ENCODE peak calls at places on chromosome 2, in six cellular contexts. W, I, B, O, P and F are unnamed samples.

GRCh38 chr2:164785447-164785846 is 56.2 kb downstream of the COBLL1 start:
- DNase-seq in I (no peak), P (no peak), O (no peak), W (no peak), B (no peak), F (no peak)

GRCh38 chr2:40896358-40896757 is 444.5 kb upstream of the SLC8A1 start:
- DNase-seq in B (no peak), I (no peak), P (peak), O (no peak), W (no peak), F (no peak)

GRCh38 chr2:72780483-72780882 is 45.4 kb downstream of the EXOC6B start:
- DNase-seq in P (no peak), I (no peak), B (no peak), W (peak), O (peak), F (no peak)

GRCh38 chr2:151437630-151438029 is 27.9 kb downstream of the RIF1 start:
- DNase-seq in W (peak), B (peak), P (peak), I (peak), O (peak), F (peak)

GRCh38 chr2:24334245-24334633 is 26.1 kb downstream of the ITSN2 start:
- DNase-seq in W (peak), P (no peak), I (no peak), B (no peak), O (no peak), F (no peak)

GRCh38 chr2:172775319-172775718 is 39.7 kb downstream of the RAPGEF4 start:
- DNase-seq in B (no peak), W (no peak), O (no peak), I (no peak), P (no peak), F (no peak)

GRCh38 chr2:219273887-219274391 is 5.2 kb upstream of the DNAJB2 start:
- DNase-seq in O (no peak), B (no peak), I (peak), P (no peak), W (peak), F (no peak)

GRCh38 chr2:5725794-5726463 is 33.7 kb downstream of the SOX11 start:
- DNase-seq in W (no peak), P (no peak), B (peak), O (no peak), I (no peak), F (no peak)

GRCh38 chr2:217367464-217367863 is 507.6 kb upstream of the TNP1 start:
- DNase-seq in O (no peak), P (no peak), W (peak), I (no peak), B (no peak), F (no peak)

GRCh38 chr2:4930704-4931103 is 761.5 kb upstream of the SOX11 start:
- DNase-seq in I (no peak), W (no peak), B (no peak), P (peak), O (no peak), F (no peak)

GRCh38 chr2:159010340-159010739 is 41.9 kb downstream of the TANC1 start:
- DNase-seq in O (peak), W (peak), B (no peak), I (no peak), P (peak), F (no peak)

GRCh38 chr2:44684559-44684958 is 256.9 kb upstream of the SIX3 start:
- DNase-seq in I (no peak), W (no peak), B (no peak), P (no peak), O (no peak), F (no peak)

GRCh38 chr2:197369946-197370325 is 59.4 kb upstream of the ANKRD44 start:
- DNase-seq in O (no peak), W (no peak), P (no peak), B (no peak), I (no peak), F (no peak)

GRCh38 chr2:234502919-234503285 is 6.0 kb upstream of the ARL4C start:
- DNase-seq in O (no peak), B (no peak), W (no peak), P (no peak), I (no peak), F (no peak)

GRCh38 chr2:102149644-102150455 is 7.3 kb downstream of the IL1R1 start:
- DNase-seq in P (no peak), I (no peak), B (no peak), O (no peak), W (no peak), F (no peak)

GRCh38 chr2:70141754-70142589 is 48.8 kb downstream of the C2orf42 start:
- DNase-seq in W (no peak), I (peak), O (no peak), B (peak), P (peak), F (no peak)

GRCh38 chr2:148487439-148487838 is 157.1 kb upstream of the EPC2 start:
- DNase-seq in I (no peak), B (no peak), O (no peak), W (no peak), P (no peak), F (no peak)

GRCh38 chr2:163252199-163252598 is 413.6 kb upstream of the KCNH7 start:
- DNase-seq in B (no peak), O (no peak), W (peak), I (no peak), P (no peak), F (no peak)

GRCh38 chr2:241391892-241392665 is 36.0 kb downstream of the FARP2 start:
- DNase-seq in O (peak), W (peak), B (peak), P (peak), I (peak), F (peak)

GRCh38 chr2:110157153-110157793 is 41.7 kb upstream of the MALL start:
- DNase-seq in P (peak), O (peak), B (peak), W (peak), I (peak), F (peak)

GRCh38 chr2:23445450-23445868 is 60.5 kb downstream of the KLHL29 start:
- DNase-seq in I (no peak), B (no peak), P (no peak), W (peak), O (no peak), F (no peak)

GRCh38 chr2:152564754-152565551 is 152.3 kb downstream of the PRPF40A start:
- DNase-seq in B (no peak), P (no peak), O (no peak), W (peak), I (no peak), F (peak)

GRCh38 chr2:133817680-133818566 is 249.7 kb upstream of the NCKAP5 start:
- DNase-seq in W (peak), I (peak), B (no peak), P (peak), O (peak), F (no peak)

GRCh38 chr2:164574931-164575330 is 46.4 kb downstream of the GRB14 start:
- DNase-seq in P (no peak), W (no peak), B (no peak), O (no peak), I (no peak), F (no peak)

GRCh38 chr2:232502513-232502900 is 14.9 kb upstream of the ECEL1 start:
- DNase-seq in B (no peak), I (no peak), O (no peak), P (no peak), W (no peak), F (no peak)

GRCh38 chr2:215410932-215411285 is 25.0 kb downstream of the FN1 start:
- DNase-seq in I (peak), O (no peak), P (no peak), W (peak), B (no peak), F (no peak)

GRCh38 chr2:157246212-157247067 is 11.1 kb upstream of the GALNT5 start:
- DNase-seq in B (peak), P (no peak), I (peak), O (peak), W (peak), F (no peak)
- TF ChIP-seq EZH2phosphoT487 in B (no peak), P (no peak), I (no peak), O (no peak), W (no peak), F (no peak)

DNA sequence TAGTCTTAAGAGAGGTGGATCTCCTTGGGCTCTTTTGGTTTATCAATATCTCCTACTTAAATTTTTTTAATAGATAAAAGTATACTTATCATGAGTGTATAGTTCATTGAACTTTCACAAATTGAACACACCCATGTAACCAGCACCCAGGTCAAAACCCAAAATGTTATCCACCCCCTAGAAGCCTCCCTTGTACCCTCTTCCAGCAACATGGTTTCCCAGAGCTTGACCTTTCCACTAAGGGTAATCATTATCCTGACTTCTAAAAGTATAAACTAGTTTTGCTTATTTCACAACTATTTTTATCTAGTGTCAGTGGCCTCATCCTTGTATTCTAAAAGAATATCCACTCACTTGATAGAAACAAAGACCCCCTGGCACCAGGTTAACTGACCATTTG is 106.8 kb downstream of the MDH1 start:
- DNase-seq in P (no peak), W (no peak), O (no peak), I (no peak), B (no peak), F (no peak)
- TF ChIP-seq CTCF in P (no peak), W (no peak), O (no peak), I (no peak), B (no peak), F (no peak)

GRCh38 chr2:74658516-74658915 is 4.5 kb downstream of the SEMA4F start:
- DNase-seq in B (no peak), I (no peak), W (peak), P (no peak), O (no peak), F (no peak)

GRCh38 chr2:74659462-74659861 is 5.4 kb downstream of the SEMA4F start:
- DNase-seq in O (no peak), B (no peak), P (no peak), I (no peak), W (no peak), F (no peak)

GRCh38 chr2:74655579-74655978 is 1.5 kb downstream of the SEMA4F start:
- DNase-seq in P (no peak), W (no peak), B (no peak), I (no peak), O (no peak), F (no peak)

GRCh38 chr2:74653589-74653984 is 460 bp upstream of the SEMA4F start:
- DNase-seq in B (no peak), I (no peak), O (no peak), W (no peak), P (peak), F (no peak)

DNA sequence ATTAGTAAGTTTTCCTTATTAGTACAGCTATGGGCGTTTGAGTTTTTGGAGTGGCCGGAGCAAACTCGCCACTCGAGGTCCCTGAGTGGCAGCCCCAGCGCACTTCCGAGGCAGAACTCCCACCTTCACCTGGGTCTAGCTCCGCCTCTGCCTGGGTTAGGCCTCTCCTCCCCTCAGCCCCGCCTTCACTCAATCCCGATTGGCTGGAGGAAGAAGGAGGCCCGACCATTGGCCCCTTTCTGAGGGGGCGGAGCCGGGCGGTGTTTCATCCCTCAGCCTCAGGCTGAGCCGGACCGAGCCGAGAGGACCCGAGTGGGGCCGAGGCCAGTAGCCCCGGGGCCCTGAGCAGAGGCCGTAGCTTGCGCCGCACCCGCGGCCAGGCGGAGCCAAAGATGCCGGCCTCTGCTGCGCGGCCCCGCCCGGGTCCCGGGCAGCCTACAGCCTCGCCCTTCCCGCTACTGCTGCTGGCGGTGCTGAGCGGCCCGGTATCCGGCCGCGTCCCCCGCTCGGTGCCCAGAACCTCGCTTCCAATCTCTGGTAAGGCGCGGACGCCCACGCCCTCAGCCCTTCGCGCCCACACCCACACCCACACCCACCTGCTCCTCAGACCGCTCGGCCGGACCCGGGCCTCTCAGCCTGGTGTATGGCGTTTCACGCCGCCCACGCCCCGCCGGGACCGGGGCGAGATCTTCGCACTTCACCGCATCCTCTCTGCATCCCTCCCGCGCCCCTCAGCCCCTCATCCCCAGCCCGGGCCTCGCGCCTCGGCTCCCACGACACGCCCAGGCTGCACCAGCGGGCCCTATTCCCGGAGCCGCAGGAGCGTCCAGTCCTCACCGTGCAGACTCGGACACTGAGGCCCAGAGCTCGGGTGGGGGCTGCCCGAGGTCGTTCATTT is at the start of gene SEMA4F:
- DNase-seq in I (peak), P (peak), W (peak), B (peak), O (peak), F (peak)
- TF ChIP-seq EZH2phosphoT487 in I (no peak), P (no peak), W (no peak), B (peak), O (no peak), F (no peak)

DNA sequence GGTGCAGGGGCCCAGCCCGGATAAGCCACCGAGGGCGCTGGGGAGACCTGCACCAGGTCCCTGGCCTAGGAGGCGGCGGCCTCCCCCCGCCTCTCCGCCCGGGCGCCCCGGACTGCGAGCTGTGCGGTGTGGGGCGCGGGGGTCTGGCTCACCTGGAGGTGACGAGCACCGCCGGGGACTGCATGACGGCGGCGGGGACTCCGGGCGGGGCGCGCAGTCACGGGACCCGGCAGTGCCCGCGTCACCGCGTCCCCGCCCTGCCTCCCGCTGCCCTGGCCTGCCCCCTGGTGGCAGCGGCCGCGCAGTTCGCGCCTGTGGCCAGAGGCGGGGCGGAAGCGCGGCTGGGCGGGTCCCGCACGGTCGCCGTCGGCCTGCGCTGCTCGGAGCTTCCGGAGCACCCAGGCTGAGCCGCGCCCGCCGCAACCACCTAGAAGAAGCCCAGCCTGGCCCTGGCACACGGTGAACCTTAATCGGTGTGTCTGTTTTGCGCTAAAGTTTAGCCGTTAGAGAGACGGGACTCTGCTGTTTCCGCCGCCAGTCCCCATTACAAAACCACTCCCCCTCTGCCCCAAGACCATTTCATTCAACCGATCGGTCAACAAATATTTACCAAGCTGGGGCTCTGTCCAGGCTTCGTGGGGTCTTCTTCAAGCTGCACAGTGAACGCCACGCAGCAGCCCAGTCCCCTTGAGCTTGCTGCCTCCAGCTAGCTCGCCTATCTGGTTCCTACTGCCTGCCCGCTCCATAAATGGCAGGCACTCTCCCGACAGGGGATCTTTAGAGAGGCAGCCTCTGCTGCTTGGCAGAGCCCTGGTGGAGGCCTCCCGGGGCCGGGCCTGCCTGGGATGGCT is at the start of gene HS1BP3:
- DNase-seq in I (peak), P (peak), W (peak), B (peak), O (peak), F (peak)
- TF ChIP-seq CTCF in I (peak), P (peak), W (peak), B (peak), O (peak), F (peak)

GRCh38 chr2:48209214-48209885 is 303.1 kb upstream of the FBXO11 start:
- DNase-seq in O (no peak), P (no peak), I (no peak), B (no peak), W (peak), F (no peak)
- TF ChIP-seq EZH2phosphoT487 in O (no peak), P (no peak), I (no peak), B (no peak), W (no peak), F (no peak)

GRCh38 chr2:29841386-29842004 is 79.9 kb downstream of the ALK start:
- DNase-seq in W (peak), I (peak), P (peak), O (peak), B (peak), F (peak)
- TF ChIP-seq CTCF in W (peak), I (peak), P (peak), O (peak), B (peak), F (peak)

DNA sequence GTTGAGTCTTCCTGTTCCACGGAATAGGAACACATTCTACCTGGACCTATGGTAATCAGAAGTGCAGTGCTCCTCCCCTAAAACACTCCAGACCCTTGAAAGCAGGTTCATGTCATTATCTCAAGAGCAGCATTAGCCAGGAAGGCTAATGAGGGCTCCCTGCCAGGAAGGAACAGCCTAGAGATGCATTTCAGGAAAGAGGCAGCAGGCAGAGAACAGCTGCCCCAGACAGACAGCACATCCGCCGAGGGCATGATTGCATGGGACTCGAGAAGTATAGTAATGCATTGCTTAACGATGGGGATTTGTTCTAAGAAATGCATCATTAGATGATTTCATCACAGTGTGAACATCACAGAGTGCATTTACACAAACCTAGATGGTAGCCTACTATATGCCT is 171.5 kb downstream of the ALK start:
- DNase-seq in O (no peak), W (no peak), I (no peak), B (no peak), P (no peak), F (no peak)
- TF ChIP-seq EZH2phosphoT487 in O (no peak), W (no peak), I (no peak), B (no peak), P (no peak), F (no peak)